ENCODE peak calls at places on chromosomes 5 and 9, in four cellular contexts. V is NCI-H1417, I is hippocampal formation, F is lung microvascular endothelial cell. S is an unnamed sample.

GRCh38 chr5:347712-348284 is 26.3 kb downstream of the AHRR start:
- DNase-seq in V (no peak), I (no peak), F (no peak), S (no peak)

GRCh38 chr5:10233505-10233904 is 16.2 kb downstream of the ATPSCKMT start:
- DNase-seq in V (no peak), I (peak; percentile 11), F (peak; percentile 67), S (peak; percentile 73)

GRCh38 chr9:92715488-92716231 is 45.7 kb upstream of the IPPK start:
- DNase-seq in V (no peak), I (no peak), F (no peak), S (no peak)

GRCh38 chr5:139755892-139756671 is 39.5 kb upstream of the PSD2 start:
- DNase-seq in V (peak; percentile 68), I (no peak), F (no peak), S (no peak)

GRCh38 chr5:56357426-56357825 is 124.3 kb upstream of the ANKRD55 start:
- DNase-seq in V (no peak), I (no peak), F (no peak), S (no peak)

GRCh38 chr5:59174248-59174844 is 591.5 kb downstream of the RAB3C start:
- DNase-seq in V (peak; percentile 14), I (peak; percentile 60), F (peak; percentile 84), S (peak; percentile 80)

GRCh38 chr5:180396931-180397330 is 43.8 kb upstream of the GFPT2 start:
- DNase-seq in V (no peak), I (no peak), F (no peak), S (no peak)

GRCh38 chr5:20229286-20230005 is 241.4 kb upstream of the CDH18 start:
- DNase-seq in V (no peak), I (no peak), F (no peak), S (no peak)

GRCh38 chr5:121630402-121630801 is 221.3 kb upstream of the FTMT start:
- DNase-seq in V (no peak), I (peak; percentile 28), F (peak; percentile 5), S (peak; percentile 1)

GRCh38 chr5:172843825-172844576 is 9.9 kb downstream of the ERGIC1 start:
- DNase-seq in V (no peak), I (no peak), F (no peak), S (no peak)

GRCh38 chr5:168552146-168552545 is 23.0 kb downstream of the FBLL1 start:
- DNase-seq in V (no peak), I (no peak), F (peak; percentile 76), S (peak; percentile 25)

GRCh38 chr5:181164076-181164952 is 16.9 kb downstream of the OR2V2 start:
- DNase-seq in V (no peak), I (no peak), F (no peak), S (no peak)

GRCh38 chr5:142432369-142432863 is 107.6 kb upstream of the SPRY4 start:
- DNase-seq in V (no peak), I (no peak), F (no peak), S (no peak)

GRCh38 chr5:110413856-110414255 is 312.6 kb downstream of the TMEM232 start:
- DNase-seq in V (no peak), I (no peak), F (no peak), S (no peak)

GRCh38 chr5:174724484-174725260 is at the start of gene MSX2:
- DNase-seq in V (no peak), I (peak; percentile 60), F (peak; percentile 61), S (peak; percentile 66)

GRCh38 chr5:37888476-37888875 is 48.6 kb upstream of the GDNF start:
- DNase-seq in V (no peak), I (no peak), F (no peak), S (no peak)

GRCh38 chr5:181134259-181134658 is 3.3 kb upstream of the OR2V1 start:
- DNase-seq in V (no peak), I (no peak), F (no peak), S (no peak)

GRCh38 chr9:117407436-117408022 is 7.3 kb downstream of the ASTN2 start:
- DNase-seq in V (no peak), I (peak; percentile 78), F (no peak), S (no peak)

GRCh38 chr5:7837401-7837800 is 13.5 kb downstream of the CFAP90 start:
- DNase-seq in V (no peak), I (no peak), F (no peak), S (no peak)

GRCh38 chr5:129852747-129853352 is 51.4 kb upstream of the CHSY3 start:
- DNase-seq in V (peak; percentile 47), I (peak; percentile 51), F (peak; percentile 81), S (peak; percentile 85)

GRCh38 chr5:172071244-172071875 is 64.9 kb upstream of the FBXW11 start:
- DNase-seq in V (no peak), I (no peak), F (no peak), S (no peak)

GRCh38 chr9:113682297-113682771 is 193.8 kb upstream of the ZNF618 start:
- DNase-seq in V (peak; percentile 54), I (peak; percentile 32), F (peak; percentile 81), S (peak; percentile 93)

GRCh38 chr9:87119328-87119881 is 172.1 kb upstream of the GAS1 start:
- DNase-seq in V (no peak), I (no peak), F (peak; percentile 67), S (no peak)

GRCh38 chr9:134399435-134400056 is 73.3 kb downstream of the RXRA start:
- DNase-seq in V (no peak), I (no peak), F (no peak), S (peak; percentile 75)

GRCh38 chr5:172280317-172280716 is 3.2 kb downstream of the UBTD2 start:
- DNase-seq in V (no peak), I (no peak), F (no peak), S (no peak)

S was measured in dermis blood vessel endothelial cell.